ENCODE peak calls at places on chromosomes 1 and 21, in nine cellular contexts. D is neural progenitor cell, G is endothelial cell of umbilical vein, M is spleen, V is Panc1, N is IMR-90, F is A549, Q is cardiac muscle cell, P is psoas muscle. L is an unnamed sample.

GRCh38 chr1:88773540-88774150 is 89.6 kb downstream of the PKN2 start:
- DNase-seq in D (no peak), N (peak; percentile 72), P (no peak), F (peak; percentile 49), M (no peak), Q (no peak), V (peak; percentile 35), G (no peak), L (no peak)

GRCh38 chr1:54842206-54842915 is 41.2 kb upstream of the TTC22 start:
- DNase-seq in V (no peak), Q (no peak), N (no peak), F (no peak), P (no peak), G (no peak), M (no peak), D (no peak), L (peak; percentile 21)

GRCh38 chr1:84598846-84599741 is 24.9 kb upstream of the CTBS start:
- DNase-seq in M (no peak), V (peak; percentile 96), N (peak; percentile 90), F (no peak), G (peak; percentile 93), P (no peak), Q (no peak), D (no peak), L (no peak)

GRCh38 chr1:42177551-42177981 is 13.0 kb upstream of the GUCA2A start:
- DNase-seq in V (no peak), G (peak; percentile 92), N (peak; percentile 89), F (no peak), P (no peak), M (no peak), D (no peak), Q (no peak), L (no peak)

GRCh38 chr1:22250724-22251123 is 107.8 kb upstream of the WNT4 start:
- DNase-seq in M (no peak), P (peak; percentile 65), D (no peak), N (no peak), V (no peak), Q (no peak), G (no peak), F (no peak), L (no peak)

GRCh38 chr1:41851589-41851988 is 67.1 kb downstream of the HIVEP3 start:
- DNase-seq in F (peak; percentile 14), Q (no peak), N (peak; percentile 86), P (no peak), M (no peak), G (peak; percentile 67), D (no peak), V (no peak), L (no peak)

GRCh38 chr21:31204801-31205200 is 139.3 kb downstream of the TIAM1 start:
- DNase-seq in M (no peak), D (no peak), P (no peak), N (no peak), V (no peak), G (no peak), F (no peak), Q (peak; percentile 5), L (no peak)

GRCh38 chr1:37033355-37034291 is 692 bp downstream of the GRIK3 start:
- DNase-seq in M (no peak), N (no peak), V (no peak), F (no peak), P (no peak), D (peak; percentile 59), G (no peak), Q (peak; percentile 37), L (no peak)

GRCh38 chr1:67608661-67609571 is 76.1 kb upstream of the GADD45A start:
- DNase-seq in F (no peak), D (no peak), P (no peak), Q (peak; percentile 32), M (no peak), V (no peak), N (peak; percentile 12), G (no peak), L (no peak)

GRCh38 chr1:41626616-41627375 is 142.3 kb upstream of the EDN2 start:
- DNase-seq in P (no peak), G (no peak), M (no peak), N (peak; percentile 31), Q (no peak), V (no peak), F (peak; percentile 9), D (no peak), L (no peak)

GRCh38 chr1:145985502-145986439 is 10.6 kb downstream of the TXNIP start:
- DNase-seq in F (peak; percentile 29), P (peak; percentile 89), V (no peak), D (no peak), G (peak; percentile 63), N (peak; percentile 73), M (no peak), Q (peak; percentile 75), L (no peak)

GRCh38 chr1:45924736-45925135 is 121.3 kb downstream of the MAST2 start:
- DNase-seq in Q (no peak), G (no peak), P (no peak), F (peak; percentile 10), M (no peak), V (no peak), N (peak; percentile 50), D (peak; percentile 47), L (no peak)

GRCh38 chr1:163298340-163298739 is 23.4 kb upstream of the NUF2 start:
- DNase-seq in F (no peak), D (no peak), Q (no peak), M (no peak), N (no peak), P (no peak), V (no peak), G (no peak), L (no peak)

GRCh38 chr1:147052143-147052542 is 114.0 kb downstream of the NBPF12 start:
- DNase-seq in Q (no peak), F (no peak), V (no peak), P (no peak), G (no peak), M (no peak), D (no peak), N (no peak), L (no peak)

GRCh38 chr1:237041795-237042466 is at the start of gene RYR2:
- DNase-seq in G (no peak), Q (peak; percentile 88), M (no peak), N (no peak), F (peak; percentile 36), P (no peak), V (no peak), D (peak; percentile 94), L (no peak)

GRCh38 chr1:94527447-94528031 is 14.0 kb downstream of the F3 start:
- DNase-seq in V (no peak), M (no peak), N (peak; percentile 62), F (no peak), P (no peak), D (peak; percentile 12), Q (peak; percentile 33), G (peak; percentile 20), L (no peak)

GRCh38 chr1:240114222-240114621 is 22.5 kb downstream of the FMN2 start:
- DNase-seq in M (no peak), F (no peak), D (peak; percentile 33), Q (no peak), P (no peak), V (no peak), G (no peak), N (no peak), L (no peak)

GRCh38 chr1:240115831-240116230 is 24.1 kb downstream of the FMN2 start:
- DNase-seq in F (no peak), G (no peak), V (no peak), P (no peak), Q (no peak), D (no peak), N (no peak), M (no peak), L (no peak)

GRCh38 chr1:240109920-240110685 is 18.4 kb downstream of the FMN2 start:
- DNase-seq in P (no peak), G (no peak), M (no peak), N (no peak), D (no peak), V (no peak), F (peak; percentile 21), Q (peak; percentile 21), L (no peak)

GRCh38 chr1:240109130-240109529 is 17.4 kb downstream of the FMN2 start:
- DNase-seq in M (no peak), V (no peak), N (no peak), P (no peak), D (no peak), G (no peak), Q (no peak), F (no peak), L (no peak)

DNA sequence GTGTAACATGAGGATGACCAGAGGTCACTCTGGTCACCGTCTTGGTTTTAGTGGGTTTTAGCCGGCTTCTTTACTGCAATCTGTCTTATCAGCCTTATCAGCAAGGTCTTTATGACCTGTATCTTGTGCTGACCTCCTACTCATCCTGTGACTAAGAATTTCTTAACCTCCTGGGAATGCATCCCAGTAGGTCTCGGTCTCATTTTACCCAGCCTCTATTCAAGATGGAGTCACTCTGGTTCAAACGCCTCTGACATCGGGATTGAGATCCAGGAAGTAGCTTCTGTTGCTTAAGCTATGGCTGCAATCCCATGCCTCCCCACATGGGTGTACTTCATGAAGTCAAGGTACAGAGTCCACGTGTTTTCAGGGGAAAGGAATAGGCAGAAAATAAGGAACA is 19.9 kb downstream of the FMN2 start:
- DNase-seq in N (no peak), Q (no peak), V (no peak), F (peak; percentile 43), D (no peak), M (no peak), G (no peak), P (no peak), L (no peak)
- H3K9me3 ChIP-seq in N (no peaks in the 10 kb centered on the region), Q (no peaks in the 10 kb centered on the region), V (no peaks in the 10 kb centered on the region), F (no peaks in the 10 kb centered on the region), D (no peaks in the 10 kb centered on the region), M (no peaks in the 10 kb centered on the region), G (no peaks in the 10 kb centered on the region), P (no peaks in the 10 kb centered on the region), L (no peaks in the 10 kb centered on the region)

GRCh38 chr1:44799770-44800584 is at the start of gene PLK3:
- DNase-seq in F (peak; percentile 96), P (peak; percentile 98), N (peak; percentile 98), G (peak; percentile 98), M (peak; percentile 100), Q (peak; percentile 97), V (peak; percentile 96), D (peak; percentile 98), L (peak; percentile 98)
- H3K4me1 ChIP-seq in F (peaks cover 34% of the 10 kb centered on the region), P (peaks cover 3% of the 10 kb centered on the region), N (peaks cover 11% of the 10 kb centered on the region), G (peaks cover 22% of the 10 kb centered on the region), M (peaks cover 26% of the 10 kb centered on the region), Q (peaks cover 11% of the 10 kb centered on the region), V (peaks cover 22% of the 10 kb centered on the region), D (peaks cover 29% of the 10 kb centered on the region), L (no peaks in the 10 kb centered on the region)

DNA sequence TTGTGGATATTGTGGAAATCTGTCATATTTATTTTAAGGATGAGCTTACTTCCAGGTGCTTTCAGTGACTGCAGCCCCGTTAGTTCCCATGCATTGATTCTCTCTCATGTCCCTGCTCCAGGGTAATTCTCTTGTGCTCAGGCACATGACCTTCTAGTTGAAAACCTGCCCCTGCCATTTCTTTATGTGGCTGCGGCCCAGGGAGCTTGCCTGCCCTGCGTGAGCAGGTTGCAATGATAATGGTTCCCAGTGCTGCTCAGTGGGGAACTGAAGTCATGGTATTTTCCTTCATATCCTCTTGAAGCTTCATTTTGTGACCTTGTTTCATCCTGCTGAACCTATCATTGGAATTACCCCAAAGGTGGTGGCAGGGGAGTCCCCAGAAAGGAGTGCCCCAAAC is 229.8 kb downstream of the DISC1 start:
- DNase-seq in G (no peak), Q (no peak), P (no peak), N (no peak), D (no peak), V (no peak), F (no peak), M (no peak), L (no peak)
- H3K27ac ChIP-seq in G (no peak overlapping the region), Q (no peak overlapping the region), P (no peak overlapping the region), N (no peak overlapping the region), D (no peak overlapping the region), V (no peak overlapping the region), F (no peak overlapping the region), M (no peak overlapping the region), L (no peak overlapping the region)

GRCh38 chr1:30295674-30296073 is 427.7 kb downstream of the MATN1 start:
- DNase-seq in P (no peak), V (no peak), D (no peak), G (no peak), N (no peak), F (no peak), M (no peak), Q (no peak), L (no peak)
- H3K9me3 ChIP-seq in P (no peaks in the 10 kb centered on the region), V (no peaks in the 10 kb centered on the region), D (peaks cover 4% of the 10 kb centered on the region), G (no peaks in the 10 kb centered on the region), N (no peaks in the 10 kb centered on the region), F (no peaks in the 10 kb centered on the region), M (no peaks in the 10 kb centered on the region), Q (no peaks in the 10 kb centered on the region), L (peaks cover 28% of the 10 kb centered on the region)